ENCODE peak calls at places on chromosomes 5 and 9, in five cellular contexts. M is hepatocyte, R is cardiac muscle cell, P is epithelial cell of esophagus, W is cardiac fibroblast. O is an unnamed sample.

GRCh38 chr5:130549884-130550552 is 615.0 kb downstream of the HINT1 start:
- DNase-seq in W (peak), M (no peak), P (peak), R (peak), O (no peak)

GRCh38 chr5:164475339-164475977 is 970.0 kb downstream of the MAT2B start:
- DNase-seq in R (peak), P (peak), W (peak), M (peak), O (peak)

GRCh38 chr9:123772374-123772773 is 157.6 kb downstream of the DENND1A start:
- DNase-seq in W (no peak), M (no peak), R (no peak), P (no peak), O (no peak)

GRCh38 chr5:159403906-159404641 is 73.8 kb upstream of the IL12B start:
- DNase-seq in M (no peak), W (no peak), P (no peak), R (no peak), O (no peak)

GRCh38 chr5:27748847-27749246 is 710.5 kb upstream of the CDH9 start:
- DNase-seq in R (peak), P (peak), M (no peak), W (no peak), O (no peak)

GRCh38 chr9:92138157-92138959 is 23.1 kb upstream of the SPTLC1 start:
- DNase-seq in P (peak), R (peak), W (peak), M (peak), O (peak)

GRCh38 chr5:172417130-172417802 is 37.1 kb downstream of the SH3PXD2B start:
- DNase-seq in P (no peak), W (no peak), R (no peak), M (no peak), O (no peak)

GRCh38 chr5:176776141-176776865 is 34.1 kb upstream of the UNC5A start:
- DNase-seq in R (no peak), W (no peak), M (no peak), P (no peak), O (no peak)

GRCh38 chr9:36992501-36993316 is 41.4 kb downstream of the PAX5 start:
- DNase-seq in R (no peak), P (no peak), M (no peak), W (no peak), O (peak)

GRCh38 chr9:130154816-130155215 is 17.4 kb upstream of the NCS1 start:
- DNase-seq in M (no peak), W (no peak), R (no peak), P (no peak), O (no peak)

GRCh38 chr5:135829681-135830383 is 4.6 kb upstream of the SLC25A48 start:
- DNase-seq in W (peak), M (peak), P (peak), R (peak), O (peak)

GRCh38 chr9:99235874-99236627 is 14.0 kb downstream of the SEC61B start:
- DNase-seq in M (no peak), W (no peak), P (no peak), R (no peak), O (peak)

GRCh38 chr5:148791334-148791667 is 35.1 kb upstream of the ADRB2 start:
- DNase-seq in W (no peak), R (no peak), M (no peak), P (peak), O (peak)

GRCh38 chr5:124790895-124791732 is 44.7 kb upstream of the ZNF608 start:
- DNase-seq in W (peak), P (peak), M (peak), R (peak), O (no peak)

GRCh38 chr5:134174841-134175839 is 1.6 kb downstream of the SKP1 start:
- DNase-seq in M (no peak), W (peak), R (peak), P (peak), O (peak)

GRCh38 chr5:82594097-82594496 is 315.9 kb upstream of the RPS23 start:
- DNase-seq in R (peak), W (peak), P (peak), M (peak), O (no peak)

GRCh38 chr5:171794470-171794869 is 8.9 kb downstream of the SMIM23 start:
- DNase-seq in M (no peak), R (no peak), W (no peak), P (no peak), O (no peak)

GRCh38 chr5:112146323-112146848 is 272.7 kb downstream of the EPB41L4A start:
- DNase-seq in R (peak), P (peak), M (peak), W (peak), O (peak)

GRCh38 chr5:4984461-4984860 is 155.7 kb upstream of the ADAMTS16 start:
- DNase-seq in P (no peak), R (no peak), W (no peak), M (no peak), O (no peak)

GRCh38 chr9:91946825-91947224 is 3.2 kb downstream of the ROR2 start:
- DNase-seq in P (no peak), W (no peak), R (peak), M (no peak), O (no peak)

GRCh38 chr9:116278326-116278725 is 124.7 kb downstream of the PAPPA start:
- DNase-seq in R (no peak), P (no peak), M (no peak), W (peak), O (no peak)

GRCh38 chr5:163631846-163632245 is 126.4 kb downstream of the MAT2B start:
- DNase-seq in P (no peak), R (no peak), W (peak), M (no peak), O (no peak)

GRCh38 chr5:151060742-151061141 is 20.1 kb downstream of the TNIP1 start:
- DNase-seq in M (no peak), P (no peak), R (no peak), W (no peak), O (no peak)

GRCh38 chr9:38389313-38389712 is 3.2 kb upstream of the ALDH1B1 start:
- DNase-seq in R (peak), W (peak), P (no peak), M (no peak), O (no peak)

GRCh38 chr9:116875576-116875975 is 188.5 kb downstream of the TRIM32 start:
- DNase-seq in R (no peak), M (no peak), W (no peak), P (no peak), O (no peak)

GRCh38 chr5:89282832-89283510 is 400.0 kb upstream of the MEF2C start:
- DNase-seq in W (no peak), M (peak), P (peak), R (peak), O (peak)

GRCh38 chr5:15384581-15384980 is 115.4 kb upstream of the FBXL7 start:
- DNase-seq in M (no peak), W (no peak), R (no peak), P (no peak), O (no peak)

GRCh38 chr5:1037123-1037670 is 28.6 kb downstream of the NKD2 start:
- DNase-seq in M (no peak), R (no peak), P (no peak), W (no peak), O (no peak)

GRCh38 chr5:40347981-40348725 is 331.6 kb upstream of the PTGER4 start:
- DNase-seq in W (no peak), M (no peak), R (no peak), P (no peak), O (no peak)

GRCh38 chr9:132996526-132996925 is 18.0 kb downstream of the GFI1B start:
- DNase-seq in M (no peak), R (no peak), W (no peak), P (no peak), O (no peak)

GRCh38 chr9:33785914-33786313 is 9.4 kb upstream of the PRSS3 start:
- DNase-seq in W (peak), M (no peak), P (no peak), R (peak), O (peak)

GRCh38 chr5:147559725-147560124 is 49.9 kb upstream of the DPYSL3 start:
- DNase-seq in W (no peak), P (no peak), R (no peak), M (no peak), O (no peak)

DNA sequence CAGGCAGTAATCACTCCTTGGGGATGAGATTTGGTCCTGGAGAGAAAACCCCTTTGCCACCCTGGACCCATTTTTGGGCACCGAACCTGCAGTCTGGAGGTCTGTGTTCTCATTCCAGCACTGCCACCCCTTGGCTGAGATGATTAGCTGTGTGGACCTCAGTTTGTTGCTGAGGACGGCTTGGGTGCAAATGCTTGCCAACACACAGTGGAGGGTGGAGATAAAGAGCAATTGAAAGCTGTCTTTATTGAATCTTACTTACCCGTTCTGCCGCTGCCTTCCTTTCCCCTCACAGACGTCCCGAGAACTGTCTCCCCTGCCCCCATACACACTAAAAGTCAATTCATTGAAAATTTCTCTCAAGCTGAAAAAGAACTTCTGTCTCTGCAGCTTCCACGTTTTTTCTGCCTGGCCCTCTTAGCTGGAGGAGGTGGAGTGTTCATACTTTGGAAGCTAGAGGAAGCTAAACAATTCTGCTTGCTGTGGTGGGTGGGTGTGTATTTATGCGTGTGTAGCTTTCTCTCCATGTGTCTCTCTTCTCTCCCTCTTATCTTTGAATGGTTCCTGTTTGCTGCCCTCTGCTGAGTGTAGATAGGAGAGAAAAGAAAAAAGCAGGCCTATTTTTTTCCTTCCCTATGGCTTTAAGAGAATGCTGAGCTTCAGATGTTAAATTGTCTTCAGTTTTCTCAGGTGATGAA is 6.6 kb downstream of the GALNT10 start:
- DNase-seq in R (peak), P (no peak), M (peak), W (peak), O (no peak)
- TF ChIP-seq CTCF in R (peak), P (peak), M (peak), W (peak), O (peak)

DNA sequence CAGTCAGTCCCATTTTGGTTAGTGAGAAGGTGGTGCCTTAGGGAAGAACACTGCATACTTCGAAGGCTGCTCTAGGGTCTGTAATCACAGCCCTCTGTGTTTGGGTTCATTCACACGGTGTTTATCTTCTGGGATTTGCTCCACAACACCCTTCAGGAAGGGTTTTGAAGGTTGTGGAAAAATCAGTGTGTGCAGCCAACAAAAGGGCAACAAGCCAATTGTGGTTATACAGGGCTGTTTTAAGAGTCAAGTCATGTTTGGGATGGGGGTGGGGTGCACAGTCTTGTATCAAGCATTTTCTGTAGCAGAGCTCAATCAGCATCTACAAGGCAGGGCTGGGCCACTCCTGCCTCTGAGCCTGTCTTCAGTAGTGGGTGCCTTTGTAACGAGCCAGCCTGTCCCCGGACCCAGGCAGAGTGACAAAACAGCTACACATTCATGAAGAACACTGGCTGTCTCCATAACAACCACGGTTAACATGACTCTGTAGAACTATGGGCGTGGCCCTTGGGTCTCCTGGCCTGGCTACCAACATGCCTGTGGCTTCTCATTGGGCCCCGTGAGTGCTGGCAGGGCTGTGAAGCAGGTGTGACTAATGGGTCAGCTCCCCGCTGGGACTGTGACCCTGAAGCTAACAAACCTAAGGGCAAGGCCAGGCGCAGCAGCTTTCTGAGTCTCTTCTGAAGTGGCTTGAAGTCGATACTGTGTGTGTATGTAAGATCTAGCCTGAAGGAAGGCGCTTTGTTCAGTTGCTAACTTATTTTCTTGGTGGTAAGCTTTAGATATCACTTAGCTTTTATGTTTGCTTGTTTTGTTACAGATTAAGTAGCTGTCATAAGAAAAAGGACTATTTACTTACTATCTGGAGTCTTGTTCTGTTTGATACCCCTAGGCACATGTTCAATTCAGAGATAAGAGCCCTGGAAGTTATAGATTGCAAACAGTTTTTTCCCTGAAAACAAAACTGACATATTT is 27.9 kb upstream of the GOLM1 start:
- DNase-seq in M (peak), R (peak), W (peak), P (peak), O (peak)
- H3K4me3 ChIP-seq in M (no peak), R (no peak), W (no peak), P (no peak), O (no peak)

DNA sequence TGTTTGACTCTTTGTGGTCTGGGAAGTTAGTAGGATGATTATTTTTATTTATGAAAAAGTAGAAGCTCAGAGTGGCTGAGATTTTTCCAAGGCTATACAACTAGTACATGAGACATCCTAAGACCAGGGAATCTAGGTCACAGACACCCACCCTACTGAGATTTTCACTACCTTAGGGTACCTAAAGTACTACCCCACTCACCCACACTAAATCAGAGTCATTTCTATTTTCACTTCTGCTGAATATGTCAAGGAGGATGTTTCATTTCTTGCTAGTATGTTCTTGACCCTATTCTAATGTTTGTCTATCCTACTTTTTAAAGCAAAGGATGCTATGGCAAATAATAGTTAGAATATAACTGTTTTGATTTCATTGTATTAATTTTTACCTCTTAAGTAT is 206.0 kb downstream of the ATP10B start:
- DNase-seq in R (no peak), W (no peak), P (no peak), M (no peak), O (no peak)
- TF ChIP-seq CTCF in R (no peak), W (no peak), P (no peak), M (no peak), O (no peak)

GRCh38 chr9:72952914-72953313 is at the start of gene ALDH1A1:
- DNase-seq in M (peak), W (no peak), R (no peak), P (peak), O (no peak)
- H3K4me3 ChIP-seq in M (peak), W (no peak), R (no peak), P (no peak), O (no peak)

DNA sequence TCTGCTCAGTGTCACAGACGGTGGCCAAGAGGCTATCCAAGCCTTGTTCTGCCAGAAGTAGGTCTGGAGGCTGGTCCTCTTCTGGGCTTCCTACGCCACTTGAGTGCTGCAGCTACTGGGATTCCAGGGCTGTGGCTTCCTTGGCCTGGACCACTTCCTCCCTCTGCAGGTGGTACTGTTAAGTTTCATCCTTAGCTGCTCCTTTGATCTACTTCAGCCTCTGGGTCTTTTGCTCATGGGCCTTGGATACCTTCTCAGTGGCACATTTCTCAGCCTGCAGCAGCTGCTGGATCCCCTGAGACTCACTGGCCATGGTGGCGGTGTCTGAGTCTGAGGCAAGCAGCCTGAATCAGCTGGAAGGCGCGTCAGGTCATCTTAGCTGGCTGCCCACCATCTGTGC is 10.3 kb downstream of the CNOT8 start:
- DNase-seq in M (peak), R (peak), P (peak), W (peak), O (no peak)
- TF ChIP-seq CTCF in M (peak), R (peak), P (peak), W (no peak), O (no peak)